ENCODE peak calls at places on chromosomes 3 and 15, in seven cellular contexts. S is H1, X is IMR-90, L is mesendoderm, I is H9, E is mesenchymal stem cell, W is trophoblast cell. B is an unnamed sample.

GRCh38 chr3:110773413-110773954 is 298.1 kb upstream of the NECTIN3 start:
- DNase-seq in E (peak; percentile 34), S (no peak), X (peak; percentile 98), W (no peak), I (no peak), L (no peak), B (no peak)

GRCh38 chr15:88913017-88913849 is at the start of gene MFGE8:
- DNase-seq in X (peak; percentile 72), I (peak; percentile 92), S (peak; percentile 96), L (peak; percentile 90), W (peak; percentile 16), E (peak; percentile 73), B (peak; percentile 85)

GRCh38 chr3:73827658-73828313 is 203.0 kb upstream of the PDZRN3 start:
- DNase-seq in W (no peak), S (no peak), L (no peak), I (no peak), X (peak; percentile 37), E (no peak), B (no peak)

GRCh38 chr3:72273615-72274014 is 488.7 kb upstream of the PROK2 start:
- DNase-seq in X (peak; percentile 90), S (no peak), L (peak; percentile 94), E (peak; percentile 87), W (peak; percentile 48), I (peak; percentile 60), B (no peak)

GRCh38 chr3:113283306-113283705 is 71.9 kb downstream of the BOC start:
- DNase-seq in S (no peak), E (no peak), I (no peak), W (no peak), X (no peak), L (no peak), B (no peak)

GRCh38 chr3:133838296-133838789 is 32.7 kb downstream of the SRPRB start:
- DNase-seq in E (no peak), I (no peak), W (no peak), S (no peak), X (no peak), L (no peak), B (no peak)

GRCh38 chr3:86993704-86994103 is 2.8 kb upstream of the VGLL3 start:
- DNase-seq in I (no peak), S (no peak), X (peak; percentile 67), W (peak; percentile 79), L (peak; percentile 27), E (peak; percentile 74), B (no peak)

GRCh38 chr3:185984203-185984602 is 46.4 kb upstream of the TRA2B start:
- DNase-seq in E (no peak), W (no peak), S (no peak), L (no peak), I (no peak), X (no peak), B (no peak)

GRCh38 chr3:156148946-156149348 is 28.6 kb downstream of the KCNAB1 start:
- DNase-seq in S (no peak), W (no peak), L (no peak), I (no peak), X (peak; percentile 19), E (no peak), B (no peak)

GRCh38 chr3:67312205-67312604 is 314.1 kb downstream of the KBTBD8 start:
- DNase-seq in I (no peak), X (no peak), S (no peak), E (no peak), W (no peak), L (peak; percentile 5), B (no peak)

GRCh38 chr15:93485438-93485837 is 396.4 kb upstream of the RGMA start:
- DNase-seq in E (no peak), L (no peak), I (no peak), S (no peak), X (no peak), W (no peak), B (no peak)

GRCh38 chr3:71008350-71008923 is 575.1 kb downstream of the FOXP1 start:
- DNase-seq in X (no peak), E (no peak), L (peak; percentile 18), S (no peak), W (no peak), I (no peak), B (no peak)

GRCh38 chr3:109772520-109772919 is 435.2 kb upstream of the DPPA4 start:
- DNase-seq in W (no peak), L (no peak), I (no peak), X (no peak), E (no peak), S (no peak), B (no peak)

GRCh38 chr15:58546066-58546591 is 114.3 kb downstream of the LIPC start:
- DNase-seq in E (peak; percentile 24), S (no peak), W (no peak), I (no peak), L (no peak), X (no peak), B (no peak)

GRCh38 chr3:170222647-170223541 is 670 bp downstream of the PRKCI start:
- DNase-seq in L (peak; percentile 65), W (peak; percentile 14), I (peak; percentile 59), E (peak; percentile 47), X (peak; percentile 28), S (peak; percentile 68), B (peak; percentile 20)

GRCh38 chr3:171878441-171879225 is 35.5 kb downstream of the TMEM212 start:
- DNase-seq in X (peak; percentile 71), I (no peak), S (no peak), E (peak; percentile 79), L (peak; percentile 41), W (no peak), B (no peak)

GRCh38 chr3:134065252-134065651 is 35.5 kb upstream of the SLCO2A1 start:
- DNase-seq in L (no peak), X (no peak), E (no peak), W (no peak), I (no peak), S (peak; percentile 28), B (no peak)

GRCh38 chr15:42798802-42799201 is 61.9 kb upstream of the CDAN1 start:
- DNase-seq in X (no peak), W (no peak), S (no peak), E (no peak), I (no peak), L (no peak), B (no peak)

GRCh38 chr3:30437172-30437571 is 169.2 kb upstream of the TGFBR2 start:
- DNase-seq in X (peak; percentile 62), S (no peak), E (no peak), L (peak; percentile 16), W (no peak), I (no peak), B (no peak)

GRCh38 chr15:55056500-55056899 is 140.2 kb downstream of the RSL24D1 start:
- DNase-seq in S (no peak), L (no peak), I (no peak), W (no peak), X (no peak), E (no peak), B (no peak)

GRCh38 chr15:91072162-91072561 is 27.9 kb upstream of the SV2B start:
- DNase-seq in W (no peak), I (no peak), L (no peak), E (no peak), X (no peak), S (no peak), B (no peak)

GRCh38 chr3:72628065-72628464 is 220.2 kb downstream of the SHQ1 start:
- DNase-seq in E (no peak), S (no peak), X (no peak), L (peak; percentile 18), I (no peak), W (peak; percentile 95), B (no peak)

GRCh38 chr3:14439501-14440167 is 37.2 kb downstream of the SLC6A6 start:
- DNase-seq in I (no peak), X (peak; percentile 52), E (no peak), W (peak; percentile 28), S (no peak), L (no peak), B (no peak)

GRCh38 chr3:147410126-147410517 is 957 bp downstream of the ZIC1 start:
- DNase-seq in L (peak; percentile 37), S (no peak), W (no peak), X (no peak), E (no peak), I (no peak), B (no peak)

GRCh38 chr15:79881254-79881653 is 15.6 kb downstream of the MTHFS start:
- DNase-seq in W (no peak), I (no peak), S (no peak), E (no peak), X (no peak), L (no peak), B (no peak)

DNA sequence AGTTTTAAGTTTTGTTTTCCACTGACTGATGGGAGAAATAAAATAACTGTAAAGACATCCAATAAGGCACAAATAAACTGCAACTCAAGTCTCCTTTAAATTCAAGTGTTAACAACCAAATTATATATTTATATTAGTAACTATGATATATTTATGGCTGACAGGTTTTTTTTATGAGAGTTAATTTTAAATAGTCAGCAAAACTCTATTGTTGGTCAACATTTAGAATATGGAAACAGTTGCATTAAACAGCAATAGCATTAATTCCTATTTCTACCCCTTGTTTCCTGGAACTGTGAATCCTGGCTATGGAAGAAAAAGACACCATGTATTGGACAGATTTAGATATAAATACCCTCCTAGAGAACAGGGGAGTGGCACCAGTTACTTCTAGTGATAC is 16.5 kb upstream of the DIPK2A start:
- DNase-seq in S (no peak), E (no peak), X (no peak), L (no peak), I (no peak), W (no peak), B (no peak)
- H2BK5ac ChIP-seq in S (no peak overlapping the region), E (no peak overlapping the region), X (no peak overlapping the region), L (no peak overlapping the region), I (no peak overlapping the region), W (no peak overlapping the region), B (no peak overlapping the region)

DNA sequence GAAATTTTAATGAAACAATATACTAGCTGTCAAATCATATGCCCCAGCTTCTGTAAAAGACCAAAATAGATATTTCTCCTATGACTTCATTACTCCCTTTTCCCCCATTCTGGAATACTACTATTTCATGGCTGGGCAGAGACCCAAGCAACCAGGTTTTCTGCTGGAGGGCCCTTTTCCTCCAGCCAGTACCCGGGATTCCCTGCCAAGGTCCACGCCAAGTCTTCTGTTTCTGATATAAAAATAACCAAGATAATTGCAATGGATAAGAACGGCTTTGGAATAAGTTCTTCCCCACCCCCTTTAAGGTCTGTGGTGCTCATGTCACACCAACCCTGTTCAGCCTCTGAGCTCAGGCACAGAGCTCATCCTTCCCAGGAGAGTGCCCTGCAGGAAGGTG is 17.2 kb upstream of the NMNAT3 start:
- DNase-seq in S (no peak), L (no peak), X (no peak), W (no peak), I (no peak), E (no peak), B (no peak)
- H2BK5ac ChIP-seq in S (no peak overlapping the region), L (no peak overlapping the region), X (no peak overlapping the region), W (no peak overlapping the region), I (no peak overlapping the region), E (peak overlapping the region; percentile 39), B (no peak overlapping the region)

DNA sequence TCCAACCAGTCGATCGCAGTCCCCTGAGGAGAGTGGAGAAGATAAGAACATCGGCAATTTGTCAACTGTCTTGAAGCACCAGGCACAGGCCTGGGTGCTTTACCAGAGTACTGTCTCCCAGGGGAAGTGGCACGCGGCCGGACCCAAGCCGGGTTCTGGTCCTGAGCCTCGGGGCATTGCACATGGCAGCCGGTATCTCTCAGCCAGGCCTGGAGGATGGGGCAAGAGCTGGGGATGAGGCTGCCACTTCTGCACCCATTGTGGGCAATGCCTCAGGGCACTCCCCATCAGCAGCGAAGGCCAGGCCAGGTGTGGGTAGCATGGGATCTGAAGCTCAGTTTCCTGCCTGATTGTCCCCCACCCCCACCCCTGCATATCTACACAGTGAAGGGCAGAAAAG is 77.5 kb downstream of the ADCY5 start:
- DNase-seq in L (no peak), I (no peak), W (no peak), S (no peak), X (no peak), E (no peak), B (no peak)
- H2BK5ac ChIP-seq in L (no peak overlapping the region), I (no peak overlapping the region), W (no peak overlapping the region), S (no peak overlapping the region), X (no peak overlapping the region), E (no peak overlapping the region), B (no peak overlapping the region)

GRCh38 chr3:58216496-58217197 is 5.9 kb upstream of the DNASE1L3 start:
- DNase-seq in W (peak; percentile 52), X (no peak), L (no peak), E (no peak), S (no peak), I (no peak), B (peak; percentile 23)
- H2BK5ac ChIP-seq in W (no peak overlapping the region), X (no peak overlapping the region), L (no peak overlapping the region), E (no peak overlapping the region), S (no peak overlapping the region), I (no peak overlapping the region), B (no peak overlapping the region)

B was measured in neuronal stem cell.